ENCODE peak calls at places on chromosomes 12 and 14, in eight cellular contexts. One of them, this sample, is unnamed.

GRCh38 chr12:96648941-96649340 is 159.6 kb downstream of the CFAP54 start:
- DNase-seq in cardiac septum: no peak
- DNase-seq in ACHN: no peak
- DNase-seq in posterior cingulate gyrus: no peak
- DNase-seq in nucleus accumbens: no peak
- DNase-seq in fibroblast of mammary gland: no peak
- DNase-seq in HepG2: no peak
- DNase-seq in NCI-H460: no peak
- DNase-seq in this sample: no peak

GRCh38 chr14:56342419-56342901 is 224.2 kb downstream of the PELI2 start:
- DNase-seq in ACHN: no peak
- DNase-seq in fibroblast of mammary gland: peak; percentile 83
- DNase-seq in nucleus accumbens: no peak
- DNase-seq in NCI-H460: no peak
- DNase-seq in posterior cingulate gyrus: no peak
- DNase-seq in HepG2: no peak
- DNase-seq in cardiac septum: no peak
- DNase-seq in this sample: no peak

GRCh38 chr12:4421590-4422031 is 24.0 kb downstream of the FGF6 start:
- DNase-seq in NCI-H460: peak; percentile 30
- DNase-seq in fibroblast of mammary gland: peak; percentile 45
- DNase-seq in nucleus accumbens: no peak
- DNase-seq in ACHN: peak; percentile 67
- DNase-seq in posterior cingulate gyrus: no peak
- DNase-seq in HepG2: peak; percentile 35
- DNase-seq in cardiac septum: no peak
- DNase-seq in this sample: no peak

GRCh38 chr12:10088955-10089354 is 9.8 kb downstream of the CLEC1A start:
- DNase-seq in ACHN: no peak
- DNase-seq in cardiac septum: no peak
- DNase-seq in posterior cingulate gyrus: no peak
- DNase-seq in HepG2: no peak
- DNase-seq in NCI-H460: no peak
- DNase-seq in fibroblast of mammary gland: no peak
- DNase-seq in nucleus accumbens: no peak
- DNase-seq in this sample: no peak

GRCh38 chr12:685388-685787 is 22.1 kb upstream of the NINJ2 start:
- DNase-seq in NCI-H460: no peak
- DNase-seq in nucleus accumbens: no peak
- DNase-seq in cardiac septum: no peak
- DNase-seq in fibroblast of mammary gland: no peak
- DNase-seq in ACHN: no peak
- DNase-seq in posterior cingulate gyrus: no peak
- DNase-seq in HepG2: no peak
- DNase-seq in this sample: no peak

GRCh38 chr12:100427078-100427477 is 46.6 kb upstream of the NR1H4 start:
- DNase-seq in nucleus accumbens: no peak
- DNase-seq in HepG2: peak; percentile 44
- DNase-seq in cardiac septum: no peak
- DNase-seq in ACHN: peak; percentile 91
- DNase-seq in posterior cingulate gyrus: no peak
- DNase-seq in fibroblast of mammary gland: peak; percentile 89
- DNase-seq in NCI-H460: no peak
- DNase-seq in this sample: no peak

GRCh38 chr12:15276088-15276698 is 46.1 kb upstream of the PTPRO start:
- DNase-seq in cardiac septum: no peak
- DNase-seq in NCI-H460: peak; percentile 29
- DNase-seq in fibroblast of mammary gland: peak; percentile 73
- DNase-seq in posterior cingulate gyrus: peak; percentile 32
- DNase-seq in HepG2: peak; percentile 11
- DNase-seq in ACHN: peak; percentile 74
- DNase-seq in nucleus accumbens: peak; percentile 8
- DNase-seq in this sample: peak; percentile 12

GRCh38 chr14:96270565-96271420 is 14.8 kb downstream of the BDKRB1 start:
- DNase-seq in NCI-H460: no peak
- DNase-seq in cardiac septum: no peak
- DNase-seq in posterior cingulate gyrus: no peak
- DNase-seq in ACHN: no peak
- DNase-seq in HepG2: no peak
- DNase-seq in nucleus accumbens: no peak
- DNase-seq in fibroblast of mammary gland: peak; percentile 77
- DNase-seq in this sample: no peak

GRCh38 chr14:84298738-84299137 is 1231.2 kb upstream of the FLRT2 start:
- DNase-seq in cardiac septum: no peak
- DNase-seq in ACHN: no peak
- DNase-seq in posterior cingulate gyrus: no peak
- DNase-seq in fibroblast of mammary gland: no peak
- DNase-seq in HepG2: no peak
- DNase-seq in NCI-H460: no peak
- DNase-seq in nucleus accumbens: no peak
- DNase-seq in this sample: no peak

GRCh38 chr12:98533723-98534251 is 18.4 kb downstream of the TMPO start:
- DNase-seq in posterior cingulate gyrus: no peak
- DNase-seq in ACHN: no peak
- DNase-seq in nucleus accumbens: no peak
- DNase-seq in HepG2: peak; percentile 27
- DNase-seq in fibroblast of mammary gland: no peak
- DNase-seq in NCI-H460: no peak
- DNase-seq in cardiac septum: no peak
- DNase-seq in this sample: no peak

GRCh38 chr12:67568055-67568454 is 80.5 kb upstream of the DYRK2 start:
- DNase-seq in fibroblast of mammary gland: no peak
- DNase-seq in NCI-H460: no peak
- DNase-seq in HepG2: no peak
- DNase-seq in ACHN: no peak
- DNase-seq in nucleus accumbens: no peak
- DNase-seq in posterior cingulate gyrus: no peak
- DNase-seq in cardiac septum: no peak
- DNase-seq in this sample: no peak

This sample was measured in substantia nigra.